ENCODE peak calls at places on chromosomes 12 and 14, in nine cellular contexts. L, M, C, N, Z, U, K, O and I are unnamed samples.
A peak's percentile ranks its signal among the peaks of the same experiment; 100 is the strongest.

GRCh38 chr12:39294712-39295111 is 148.2 kb downstream of the KIF21A start:
- DNase-seq in N (peak; percentile 98), K (no peak), C (no peak), M (no peak), U (no peak), Z (no peak), O (no peak), L (no peak), I (peak; percentile 14)

GRCh38 chr14:105475269-105475915 is 771 bp downstream of the CRIP2 start:
- DNase-seq in M (no peak), C (peak; percentile 84), N (no peak), L (no peak), O (peak; percentile 83), K (no peak), Z (no peak), U (no peak), I (peak; percentile 77)

GRCh38 chr12:42372154-42372791 is 46.3 kb downstream of the PPHLN1 start:
- DNase-seq in O (no peak), U (peak; percentile 60), K (peak; percentile 52), N (peak; percentile 86), Z (peak; percentile 67), C (no peak), L (no peak), M (peak; percentile 10), I (peak; percentile 72)

GRCh38 chr12:45938566-45938965 is 51.8 kb downstream of the SCAF11 start:
- DNase-seq in N (peak; percentile 37), K (no peak), M (no peak), L (no peak), U (no peak), O (no peak), Z (no peak), C (no peak), I (no peak)

GRCh38 chr14:71709076-71709475 is 223.2 kb upstream of the RGS6 start:
- DNase-seq in L (no peak), N (no peak), Z (no peak), U (no peak), K (no peak), C (no peak), M (no peak), O (no peak), I (no peak)

GRCh38 chr14:81519200-81519998 is 14.3 kb downstream of the SEL1L start:
- DNase-seq in Z (no peak), O (no peak), M (no peak), C (no peak), U (peak; percentile 31), L (no peak), N (no peak), K (peak; percentile 5), I (peak; percentile 5)

GRCh38 chr12:49108958-49109404 is 1.7 kb downstream of the LMBR1L start:
- DNase-seq in N (peak; percentile 74), K (no peak), U (no peak), L (peak; percentile 73), M (no peak), C (peak; percentile 70), Z (no peak), O (peak; percentile 66), I (peak; percentile 60)

GRCh38 chr12:121678721-121679300 is 9.4 kb upstream of the MORN3 start:
- DNase-seq in U (no peak), C (no peak), K (no peak), M (no peak), O (no peak), N (no peak), Z (no peak), L (no peak), I (peak; percentile 47)

GRCh38 chr14:66228267-66228970 is 257.8 kb upstream of the CCDC196 start:
- DNase-seq in O (no peak), K (no peak), N (no peak), U (no peak), M (peak; percentile 34), Z (no peak), L (no peak), C (no peak), I (no peak)